ENCODE peak calls at places on chromosome 21, in eight cellular contexts. E is RWPE2; A is GM19239; T is Panc1; Y is stimulated activated CD4-positive, alpha-beta T cell treated with anti-CD3 and anti-CD28 coated beads, Interleukin-12 subunit alpha, Interleukin-12 subunit beta, amount 100 ng/mL, for 4 hours; H is left ventricle myocardium superior; I is CD4-positive, alpha-beta T cell; Q is astrocyte of the hippocampus. D is an unnamed sample.

GRCh38 chr21:42652527-42653491 is 612 bp upstream of the PDE9A start:
- DNase-seq in E (peak), Q (peak), T (no peak), H (peak), I (no peak), A (no peak), Y (no peak), D (peak)

GRCh38 chr21:42757826-42758655 is 104.6 kb downstream of the PDE9A start:
- DNase-seq in E (no peak), A (no peak), I (no peak), H (no peak), T (no peak), Y (no peak), Q (no peak), D (no peak)

GRCh38 chr21:32328595-32328994 is 29.9 kb downstream of the MRAP start:
- DNase-seq in H (no peak), E (no peak), T (no peak), A (no peak), Y (no peak), Q (no peak), I (no peak), D (no peak)

GRCh38 chr21:17454315-17455027 is 58.4 kb upstream of the CXADR start:
- DNase-seq in H (peak), A (no peak), T (peak), Q (peak), Y (peak), I (no peak), E (peak), D (peak)

GRCh38 chr21:29384608-29385359 is 86.1 kb downstream of the BACH1 start:
- DNase-seq in H (no peak), E (no peak), I (no peak), T (no peak), Y (no peak), A (no peak), Q (no peak), D (no peak)

GRCh38 chr21:45573452-45574035 is 31.3 kb upstream of the SLC19A1 start:
- DNase-seq in A (no peak), T (no peak), H (no peak), E (no peak), Y (no peak), Q (no peak), I (no peak), D (no peak)

GRCh38 chr21:33031562-33031961 is 5.8 kb downstream of the OLIG2 start:
- DNase-seq in I (no peak), A (no peak), Q (no peak), H (no peak), E (no peak), Y (no peak), T (no peak), D (no peak)

GRCh38 chr21:36209626-36210171 is 53.1 kb downstream of the DOP1B start:
- DNase-seq in Y (no peak), H (no peak), Q (peak), A (no peak), E (no peak), I (peak), T (peak), D (peak)

GRCh38 chr21:39184050-39184980 is 1.1 kb upstream of the PSMG1 start:
- DNase-seq in H (no peak), A (no peak), I (no peak), Y (no peak), E (no peak), T (no peak), Q (no peak), D (no peak)

GRCh38 chr21:33808715-33809367 is 106.8 kb downstream of the ATP5PO start:
- DNase-seq in I (no peak), E (no peak), Q (no peak), H (no peak), A (no peak), T (no peak), Y (no peak), D (no peak)

GRCh38 chr21:14243877-14244276 is 27.9 kb downstream of the RBM11 start:
- DNase-seq in Y (no peak), I (no peak), E (no peak), A (no peak), H (no peak), Q (no peak), T (no peak), D (no peak)

GRCh38 chr21:25464275-25464674 is 143.0 kb downstream of the MRPL39 start:
- DNase-seq in E (no peak), A (no peak), Y (no peak), T (no peak), H (no peak), I (no peak), Q (no peak), D (no peak)

GRCh38 chr21:45894107-45894810 is 87.3 kb upstream of the COL6A1 start:
- DNase-seq in I (no peak), H (peak), T (no peak), E (no peak), Y (no peak), Q (peak), A (no peak), D (peak)

GRCh38 chr21:34722684-34723300 is 54.0 kb downstream of the CLIC6 start:
- DNase-seq in E (no peak), I (no peak), Q (no peak), T (peak), Y (peak), A (no peak), H (no peak), D (no peak)

GRCh38 chr21:42539931-42540343 is 26.3 kb downstream of the SLC37A1 start:
- DNase-seq in I (no peak), T (no peak), H (no peak), E (no peak), Q (no peak), Y (no peak), A (no peak), D (peak)

GRCh38 chr21:26837539-26837938 is 7.7 kb downstream of the ADAMTS1 start:
- DNase-seq in H (no peak), T (no peak), A (no peak), Q (no peak), E (no peak), I (no peak), Y (no peak), D (no peak)

GRCh38 chr21:38306407-38306806 is 49.6 kb downstream of the KCNJ15 start:
- DNase-seq in Q (peak), T (no peak), H (no peak), E (no peak), I (no peak), Y (no peak), A (no peak), D (no peak)

GRCh38 chr21:44728716-44729115 is 17.3 kb upstream of the TSPEAR start:
- DNase-seq in T (no peak), A (no peak), E (no peak), H (no peak), Q (no peak), Y (no peak), I (no peak), D (no peak)

GRCh38 chr21:26806734-26807372 is 38.4 kb downstream of the ADAMTS1 start:
- DNase-seq in E (no peak), Q (no peak), T (no peak), A (no peak), H (no peak), I (no peak), Y (no peak), D (no peak)

GRCh38 chr21:31663584-31664249 is 4.2 kb downstream of the SOD1 start:
- DNase-seq in Q (no peak), A (no peak), H (no peak), T (no peak), I (no peak), E (no peak), Y (no peak), D (no peak)

GRCh38 chr21:35420658-35421057 is 371.6 kb upstream of the RUNX1 start:
- DNase-seq in H (no peak), Y (no peak), Q (no peak), I (no peak), E (no peak), A (no peak), T (no peak), D (no peak)

GRCh38 chr21:45993210-45994085 is 11.9 kb downstream of the COL6A1 start:
- DNase-seq in I (no peak), A (no peak), T (no peak), Y (no peak), Q (no peak), H (peak), E (peak), D (peak)

GRCh38 chr21:36917487-36918158 is 48.8 kb downstream of the HLCS start:
- DNase-seq in H (no peak), Q (peak), T (peak), Y (no peak), A (no peak), I (no peak), E (no peak), D (peak)

GRCh38 chr21:32772281-32773047 is 909 bp upstream of the PAXBP1 start:
- DNase-seq in E (no peak), Y (peak), H (no peak), Q (peak), T (no peak), I (peak), A (peak), D (no peak)

GRCh38 chr21:33116669-33117267 is 46.8 kb downstream of the OLIG1 start:
- DNase-seq in Y (no peak), H (no peak), T (no peak), A (no peak), E (no peak), I (no peak), Q (no peak), D (no peak)

GRCh38 chr21:17828223-17828622 is 9.1 kb upstream of the C21orf91 start:
- DNase-seq in E (no peak), Y (no peak), A (no peak), T (no peak), I (no peak), H (no peak), Q (peak), D (no peak)